ENCODE peak calls at places on chromosomes 6 and 20, in eight cellular contexts. One of them, this sample, is unnamed.
A peak's percentile ranks its signal among the peaks of the same experiment; 100 is the strongest.

GRCh38 chr6:19297880-19298279 is 539.3 kb upstream of the ID4 start:
- DNase-seq in body of pancreas: no peak
- DNase-seq in cerebellar nuclear complex: no peak
- DNase-seq in thyroid gland: peak; percentile 78
- DNase-seq in GM23248: no peak
- DNase-seq in adipocyte: no peak
- DNase-seq in LoVo: no peak
- DNase-seq in stimulated activated CD8-positive, alpha-beta memory T cell treated with anti-CD3 and anti-CD28 coated beads, Interleukin-7, amount 100 ng/mL, for 4 hours: no peak
- DNase-seq in this sample: no peak

GRCh38 chr6:132198040-132198439 is 203.2 kb downstream of the MOXD1 start:
- DNase-seq in body of pancreas: no peak
- DNase-seq in cerebellar nuclear complex: no peak
- DNase-seq in thyroid gland: no peak
- DNase-seq in GM23248: peak; percentile 64
- DNase-seq in adipocyte: peak; percentile 32
- DNase-seq in LoVo: no peak
- DNase-seq in stimulated activated CD8-positive, alpha-beta memory T cell treated with anti-CD3 and anti-CD28 coated beads, Interleukin-7, amount 100 ng/mL, for 4 hours: no peak
- DNase-seq in this sample: no peak

GRCh38 chr6:32190054-32190945 is at the start of gene PBX2:
- DNase-seq in body of pancreas: peak; percentile 90
- DNase-seq in cerebellar nuclear complex: peak; percentile 76
- DNase-seq in thyroid gland: peak; percentile 96
- DNase-seq in GM23248: peak; percentile 87
- DNase-seq in adipocyte: peak; percentile 95
- DNase-seq in LoVo: peak; percentile 83
- DNase-seq in stimulated activated CD8-positive, alpha-beta memory T cell treated with anti-CD3 and anti-CD28 coated beads, Interleukin-7, amount 100 ng/mL, for 4 hours: peak; percentile 78
- DNase-seq in this sample: peak; percentile 79

GRCh38 chr6:163324928-163325784 is 89.4 kb upstream of the QKI start:
- DNase-seq in body of pancreas: peak; percentile 32
- DNase-seq in cerebellar nuclear complex: no peak
- DNase-seq in thyroid gland: peak; percentile 23
- DNase-seq in GM23248: peak; percentile 67
- DNase-seq in adipocyte: peak; percentile 25
- DNase-seq in LoVo: no peak
- DNase-seq in stimulated activated CD8-positive, alpha-beta memory T cell treated with anti-CD3 and anti-CD28 coated beads, Interleukin-7, amount 100 ng/mL, for 4 hours: no peak
- DNase-seq in this sample: peak; percentile 28

GRCh38 chr6:157181649-157182048 is 141.7 kb downstream of the TMEM242 start:
- DNase-seq in body of pancreas: no peak
- DNase-seq in cerebellar nuclear complex: no peak
- DNase-seq in thyroid gland: no peak
- DNase-seq in GM23248: no peak
- DNase-seq in adipocyte: no peak
- DNase-seq in LoVo: peak; percentile 61
- DNase-seq in stimulated activated CD8-positive, alpha-beta memory T cell treated with anti-CD3 and anti-CD28 coated beads, Interleukin-7, amount 100 ng/mL, for 4 hours: no peak
- DNase-seq in this sample: no peak

GRCh38 chr6:157830354-157831017 is 7.4 kb downstream of the SNX9 start:
- DNase-seq in body of pancreas: no peak
- DNase-seq in cerebellar nuclear complex: no peak
- DNase-seq in thyroid gland: no peak
- DNase-seq in GM23248: no peak
- DNase-seq in adipocyte: no peak
- DNase-seq in LoVo: no peak
- DNase-seq in stimulated activated CD8-positive, alpha-beta memory T cell treated with anti-CD3 and anti-CD28 coated beads, Interleukin-7, amount 100 ng/mL, for 4 hours: no peak
- DNase-seq in this sample: no peak

GRCh38 chr20:48180039-48180438 is 394.8 kb upstream of the SULF2 start:
- DNase-seq in body of pancreas: no peak
- DNase-seq in cerebellar nuclear complex: no peak
- DNase-seq in thyroid gland: no peak
- DNase-seq in GM23248: peak; percentile 38
- DNase-seq in adipocyte: peak; percentile 12
- DNase-seq in LoVo: no peak
- DNase-seq in stimulated activated CD8-positive, alpha-beta memory T cell treated with anti-CD3 and anti-CD28 coated beads, Interleukin-7, amount 100 ng/mL, for 4 hours: no peak
- DNase-seq in this sample: no peak

GRCh38 chr6:166610104-166610503 is 16.9 kb downstream of the RPS6KA2 start:
- DNase-seq in body of pancreas: no peak
- DNase-seq in cerebellar nuclear complex: no peak
- DNase-seq in thyroid gland: no peak
- DNase-seq in GM23248: no peak
- DNase-seq in adipocyte: no peak
- DNase-seq in LoVo: no peak
- DNase-seq in stimulated activated CD8-positive, alpha-beta memory T cell treated with anti-CD3 and anti-CD28 coated beads, Interleukin-7, amount 100 ng/mL, for 4 hours: no peak
- DNase-seq in this sample: no peak

GRCh38 chr6:132133734-132134490 is 182.7 kb upstream of the CCN2 start:
- DNase-seq in body of pancreas: no peak
- DNase-seq in cerebellar nuclear complex: no peak
- DNase-seq in thyroid gland: peak; percentile 20
- DNase-seq in GM23248: peak; percentile 73
- DNase-seq in adipocyte: no peak
- DNase-seq in LoVo: no peak
- DNase-seq in stimulated activated CD8-positive, alpha-beta memory T cell treated with anti-CD3 and anti-CD28 coated beads, Interleukin-7, amount 100 ng/mL, for 4 hours: no peak
- DNase-seq in this sample: no peak